ENCODE peak calls at places on chromosome 9, in eight cellular contexts. One of them, this sample, is unnamed.

GRCh38 chr9:124078641-124079040 is 67.1 kb downstream of the LHX2 start:
- DNase-seq in PC-3: peak; percentile 85
- DNase-seq in NCI-H187 treated with DMSO at 0.1 percent for 48 hours: no peak
- DNase-seq in cerebellar nuclear complex: no peak
- DNase-seq in COLO829: peak; percentile 66
- DNase-seq in amniotic stem cell: no peak
- DNase-seq in right cardiac atrium: no peak
- DNase-seq in HTR-8/SVneo: peak; percentile 56
- DNase-seq in this sample: no peak

GRCh38 chr9:135602789-135603481 is 36.4 kb downstream of the GLT6D1 start:
- DNase-seq in right cardiac atrium: no peak
- DNase-seq in HTR-8/SVneo: peak; percentile 31
- DNase-seq in cerebellar nuclear complex: no peak
- DNase-seq in COLO829: peak; percentile 69
- DNase-seq in amniotic stem cell: no peak
- DNase-seq in NCI-H187 treated with DMSO at 0.1 percent for 48 hours: no peak
- DNase-seq in PC-3: peak; percentile 56
- DNase-seq in this sample: peak; percentile 62

GRCh38 chr9:33162721-33163311 is 4.3 kb downstream of the B4GALT1 start:
- DNase-seq in cerebellar nuclear complex: no peak
- DNase-seq in COLO829: peak; percentile 72
- DNase-seq in NCI-H187 treated with DMSO at 0.1 percent for 48 hours: no peak
- DNase-seq in PC-3: peak; percentile 46
- DNase-seq in amniotic stem cell: no peak
- DNase-seq in right cardiac atrium: peak; percentile 55
- DNase-seq in HTR-8/SVneo: no peak
- DNase-seq in this sample: peak; percentile 57

GRCh38 chr9:36148652-36149051 is 12.1 kb downstream of the GLIPR2 start:
- DNase-seq in amniotic stem cell: peak; percentile 76
- DNase-seq in NCI-H187 treated with DMSO at 0.1 percent for 48 hours: no peak
- DNase-seq in PC-3: peak; percentile 92
- DNase-seq in COLO829: peak; percentile 98
- DNase-seq in HTR-8/SVneo: peak; percentile 97
- DNase-seq in cerebellar nuclear complex: peak; percentile 64
- DNase-seq in right cardiac atrium: peak; percentile 96
- DNase-seq in this sample: peak; percentile 28

GRCh38 chr9:7984713-7985112 is 185.1 kb upstream of the DMAC1 start:
- DNase-seq in HTR-8/SVneo: no peak
- DNase-seq in NCI-H187 treated with DMSO at 0.1 percent for 48 hours: no peak
- DNase-seq in amniotic stem cell: no peak
- DNase-seq in COLO829: no peak
- DNase-seq in PC-3: no peak
- DNase-seq in right cardiac atrium: no peak
- DNase-seq in cerebellar nuclear complex: no peak
- DNase-seq in this sample: no peak

GRCh38 chr9:38274746-38275250 is 117.7 kb upstream of the ALDH1B1 start:
- DNase-seq in right cardiac atrium: no peak
- DNase-seq in HTR-8/SVneo: no peak
- DNase-seq in PC-3: no peak
- DNase-seq in amniotic stem cell: no peak
- DNase-seq in cerebellar nuclear complex: no peak
- DNase-seq in COLO829: no peak
- DNase-seq in NCI-H187 treated with DMSO at 0.1 percent for 48 hours: no peak
- DNase-seq in this sample: no peak

GRCh38 chr9:69433968-69434367 is 109.0 kb downstream of the ENTREP1 start:
- DNase-seq in NCI-H187 treated with DMSO at 0.1 percent for 48 hours: no peak
- DNase-seq in COLO829: no peak
- DNase-seq in PC-3: no peak
- DNase-seq in right cardiac atrium: no peak
- DNase-seq in cerebellar nuclear complex: no peak
- DNase-seq in amniotic stem cell: no peak
- DNase-seq in HTR-8/SVneo: no peak
- DNase-seq in this sample: no peak

GRCh38 chr9:73151653-73152382 is at the start of gene ANXA1:
- DNase-seq in amniotic stem cell: peak; percentile 59
- DNase-seq in COLO829: peak; percentile 89
- DNase-seq in right cardiac atrium: no peak
- DNase-seq in cerebellar nuclear complex: no peak
- DNase-seq in NCI-H187 treated with DMSO at 0.1 percent for 48 hours: no peak
- DNase-seq in PC-3: peak; percentile 86
- DNase-seq in HTR-8/SVneo: no peak
- DNase-seq in this sample: peak; percentile 40

GRCh38 chr9:134489621-134490380 is 151.8 kb upstream of the COL5A1 start:
- DNase-seq in PC-3: no peak
- DNase-seq in NCI-H187 treated with DMSO at 0.1 percent for 48 hours: no peak
- DNase-seq in COLO829: no peak
- DNase-seq in amniotic stem cell: no peak
- DNase-seq in right cardiac atrium: no peak
- DNase-seq in HTR-8/SVneo: no peak
- DNase-seq in cerebellar nuclear complex: no peak
- DNase-seq in this sample: no peak